ENCODE peak calls at places on chromosomes 12 and 14, in four cellular contexts. C, S, R and I are unnamed samples.
A peak's percentile ranks its signal among the peaks of the same experiment; 100 is the strongest.

GRCh38 chr12:131368073-131369071 is 342.5 kb upstream of the SFSWAP start:
- DNase-seq in C (no peak), S (no peak), R (no peak), I (no peak)

GRCh38 chr14:56888274-56888673 is 78.0 kb upstream of the OTX2 start:
- DNase-seq in C (no peak), S (no peak), R (no peak), I (no peak)

GRCh38 chr12:101862245-101862644 is 15.1 kb upstream of the DRAM1 start:
- DNase-seq in C (no peak), S (no peak), R (no peak), I (no peak)

GRCh38 chr14:49909016-49909415 is 16.1 kb downstream of the ARF6 start:
- DNase-seq in C (no peak), S (no peak), R (no peak), I (no peak)

GRCh38 chr14:50257728-50258127 is 26.4 kb upstream of the SOS2 start:
- DNase-seq in C (no peak), S (no peak), R (no peak), I (no peak)

GRCh38 chr12:48716168-48716492 is 377 bp downstream of the CCNT1 start:
- DNase-seq in C (no peak), S (no peak), R (no peak), I (no peak)

GRCh38 chr12:131458931-131459575 is 251.8 kb upstream of the SFSWAP start:
- DNase-seq in C (no peak), S (no peak), R (peak; percentile 21), I (no peak)

GRCh38 chr14:71733210-71733883 is 198.9 kb upstream of the RGS6 start:
- DNase-seq in C (no peak), S (no peak), R (no peak), I (no peak)

GRCh38 chr12:121992059-121992879 is 29.4 kb upstream of the BCL7A start:
- DNase-seq in C (peak; percentile 94), S (no peak), R (peak; percentile 21), I (peak; percentile 93)